ENCODE peak calls at places on chromosomes 2 and 18, in nine cellular contexts. Z is WTC11, N is spleen, R is neural crest cell, H is AG04449, Q is mammary epithelial cell, M is left ventricle myocardium inferior, C is keratinocyte, P is HFFc6. Y is an unnamed sample.

GRCh38 chr2:10228611-10229365 is 73.9 kb upstream of the HPCAL1 start:
- DNase-seq in R (no peak), C (no peak), M (no peak), Z (peak), N (peak), H (no peak), P (no peak), Q (no peak), Y (no peak)

GRCh38 chr2:126048719-126049118 is 607.2 kb upstream of the GYPC start:
- DNase-seq in P (no peak), Z (no peak), H (no peak), M (no peak), N (no peak), R (no peak), C (no peak), Q (no peak), Y (no peak)

GRCh38 chr2:2633017-2633416 is 301.9 kb upstream of the MYT1L start:
- DNase-seq in R (no peak), C (no peak), Z (no peak), N (no peak), P (no peak), H (no peak), Q (no peak), M (no peak), Y (no peak)

GRCh38 chr2:46537046-46537445 is 57.7 kb downstream of the TMEM247 start:
- DNase-seq in H (no peak), C (no peak), P (no peak), N (no peak), R (no peak), Q (no peak), M (no peak), Z (no peak), Y (no peak)

GRCh38 chr2:16034151-16034974 is 94.0 kb downstream of the MYCN start:
- DNase-seq in P (no peak), R (peak), M (no peak), N (no peak), Z (peak), Q (no peak), C (no peak), H (no peak), Y (no peak)

GRCh38 chr2:209566250-209566649 is 142.4 kb downstream of the MAP2 start:
- DNase-seq in C (no peak), R (no peak), N (no peak), H (no peak), M (no peak), P (no peak), Q (no peak), Z (no peak), Y (no peak)

GRCh38 chr18:8938817-8939216 is 163.7 kb upstream of the NDUFV2 start:
- DNase-seq in M (no peak), C (no peak), Z (no peak), Q (no peak), H (no peak), P (no peak), N (no peak), R (no peak), Y (no peak)

GRCh38 chr2:160498147-160498546 is 4.5 kb upstream of the RBMS1 start:
- DNase-seq in Z (no peak), P (peak), N (no peak), R (no peak), Q (no peak), H (no peak), C (no peak), M (no peak), Y (no peak)

GRCh38 chr2:112794131-112794733 is 9.9 kb upstream of the IL1A start:
- DNase-seq in R (no peak), N (no peak), M (peak), H (no peak), P (peak), Q (peak), Z (no peak), C (peak), Y (no peak)

GRCh38 chr2:167651406-167652151 is 595.8 kb downstream of the STK39 start:
- DNase-seq in P (no peak), Q (no peak), Z (no peak), R (peak), C (no peak), M (no peak), H (no peak), N (no peak), Y (no peak)

GRCh38 chr2:23292024-23292423 is 93.0 kb upstream of the KLHL29 start:
- DNase-seq in C (no peak), R (no peak), H (no peak), N (no peak), M (no peak), P (no peak), Q (no peak), Z (no peak), Y (no peak)
- TF ChIP-seq CTCF in C (no peak), R (no peak), H (no peak), N (no peak), M (no peak), P (no peak), Q (no peak), Z (no peak), Y (no peak)

DNA sequence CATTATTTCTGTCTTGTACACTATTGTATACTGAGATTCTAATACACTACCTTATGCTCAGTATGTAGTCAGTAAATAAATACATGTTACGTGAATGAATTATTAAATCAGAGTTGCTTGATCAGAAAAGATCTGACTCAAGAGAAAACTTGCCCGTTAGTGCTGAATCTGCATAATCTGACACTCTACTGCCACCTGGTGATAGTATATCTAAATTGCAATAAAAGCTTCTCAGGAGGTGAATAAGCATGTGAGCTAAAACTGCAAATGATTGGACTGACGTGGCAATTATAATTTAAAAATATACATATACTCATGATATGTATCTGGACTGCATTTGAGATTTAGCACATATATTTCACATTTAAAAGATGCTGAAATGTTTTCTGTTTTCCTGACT is 70.4 kb downstream of the KIAA1328 start:
- DNase-seq in Q (peak), R (no peak), P (peak), N (no peak), M (no peak), Z (no peak), H (no peak), C (peak), Y (no peak)
- TF ChIP-seq CTCF in Q (peak), R (peak), P (peak), N (no peak), M (no peak), Z (peak), H (no peak), C (peak), Y (no peak)

GRCh38 chr2:97774425-97774824 is 61.0 kb downstream of the ZAP70 start:
- DNase-seq in C (no peak), R (no peak), M (no peak), Q (no peak), N (no peak), P (no peak), H (no peak), Z (peak), Y (no peak)
- TF ChIP-seq CTCF in C (peak), R (peak), M (peak), Q (no peak), N (peak), P (no peak), H (peak), Z (peak), Y (no peak)

DNA sequence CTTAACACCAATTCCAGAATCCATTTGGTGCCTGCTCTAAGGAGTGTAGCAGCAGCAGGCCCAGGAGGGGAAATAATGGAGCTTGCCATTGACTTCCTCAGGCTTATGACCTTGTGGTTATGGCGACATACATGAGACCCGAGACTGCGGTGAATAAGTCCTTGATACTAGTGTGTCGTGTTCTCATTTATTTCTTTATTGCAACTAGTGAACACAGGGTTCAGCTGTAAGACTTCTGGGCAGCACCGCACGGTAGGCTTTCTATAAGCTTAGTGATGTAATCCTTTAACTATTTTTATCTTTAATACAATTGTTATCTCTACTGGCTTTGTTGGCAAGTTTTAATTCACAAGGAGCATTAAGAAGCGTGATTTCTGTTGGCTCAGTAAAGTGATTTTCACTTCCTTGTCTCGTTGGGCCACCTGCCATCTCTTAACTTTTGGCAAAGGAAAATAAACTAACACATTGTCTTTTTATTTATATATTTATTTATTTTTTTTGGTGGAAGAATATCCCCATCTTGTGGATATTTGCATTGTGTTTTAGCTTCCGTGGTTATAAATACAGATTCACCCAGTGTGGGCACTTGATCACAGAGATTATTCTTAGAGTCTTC is 139.8 kb downstream of the LTBP1 start:
- DNase-seq in R (no peak), N (no peak), C (no peak), H (no peak), Q (no peak), M (no peak), P (no peak), Z (no peak), Y (no peak)
- TF ChIP-seq CTCF in R (no peak), N (no peak), C (no peak), H (no peak), Q (no peak), M (peak), P (peak), Z (no peak), Y (no peak)

GRCh38 chr2:85561280-85562212 is at the start of gene GGCX:
- DNase-seq in Z (peak), N (peak), H (no peak), P (peak), R (peak), M (peak), Q (peak), C (no peak), Y (peak)
- TF ChIP-seq CTCF in Z (no peak), N (peak), H (no peak), P (peak), R (no peak), M (no peak), Q (no peak), C (no peak), Y (peak)

GRCh38 chr2:236656721-236657120 is 87.1 kb downstream of the ACKR3 start:
- DNase-seq in H (no peak), C (no peak), Q (no peak), R (no peak), N (peak), Z (no peak), M (no peak), P (no peak), Y (no peak)

GRCh38 chr2:236656166-236656565 is 86.5 kb downstream of the ACKR3 start:
- DNase-seq in P (no peak), M (no peak), C (no peak), H (no peak), Z (no peak), Q (no peak), R (no peak), N (no peak), Y (no peak)

GRCh38 chr2:236654496-236654895 is 84.9 kb downstream of the ACKR3 start:
- DNase-seq in R (no peak), C (no peak), M (no peak), N (no peak), H (no peak), Z (no peak), Q (no peak), P (no peak), Y (no peak)

GRCh38 chr2:236657215-236657614 is 87.6 kb downstream of the ACKR3 start:
- DNase-seq in H (no peak), M (no peak), R (no peak), N (no peak), P (no peak), C (no peak), Q (no peak), Z (no peak), Y (no peak)

GRCh38 chr2:236653863-236654262 is 84.2 kb downstream of the ACKR3 start:
- DNase-seq in C (no peak), M (no peak), P (no peak), N (no peak), Z (no peak), R (no peak), Q (no peak), H (no peak), Y (peak)
- TF ChIP-seq CTCF in C (no peak), M (no peak), P (no peak), N (no peak), Z (no peak), R (no peak), Q (no peak), H (no peak), Y (no peak)